ENCODE peak calls at places on chromosome 19, in five cellular contexts. U is mesenchymal stem cell, Q is thoracic aorta, X is right atrium auricular region, R is dorsolateral prefrontal cortex. Z is an unnamed sample.

GRCh38 chr19:55080121-55080914 is 4.6 kb downstream of the EPS8L1 start:
- DNase-seq in Q (no peak), R (no peak), U (peak), X (no peak), Z (no peak)

GRCh38 chr19:56111601-56112312 is 9.3 kb downstream of the ZNF787 start:
- DNase-seq in X (peak), U (no peak), R (no peak), Q (no peak), Z (no peak)

GRCh38 chr19:51948979-51949378 is 21.7 kb downstream of the ZNF613 start:
- DNase-seq in R (no peak), U (no peak), Q (no peak), X (peak), Z (no peak)

GRCh38 chr19:54439174-54439851 is 9.7 kb upstream of the LENG8 start:
- DNase-seq in U (peak), Q (no peak), R (peak), X (no peak), Z (no peak)

GRCh38 chr19:13756210-13756609 is 8.1 kb upstream of the MRI1 start:
- DNase-seq in U (no peak), Q (no peak), R (no peak), X (no peak), Z (no peak)

GRCh38 chr19:1599460-1599846 is 5.8 kb downstream of the UQCR11 start:
- DNase-seq in U (no peak), R (no peak), Q (no peak), X (no peak), Z (no peak)

GRCh38 chr19:40609561-40610395 is 8.6 kb downstream of the LTBP4 start:
- DNase-seq in U (peak), R (peak), Q (peak), X (peak), Z (peak)

GRCh38 chr19:13492128-13492527 is 14.2 kb downstream of the CACNA1A start:
- DNase-seq in R (no peak), Q (no peak), X (no peak), U (no peak), Z (no peak)

GRCh38 chr19:54451331-54451871 is 2.4 kb downstream of the LENG8 start:
- DNase-seq in U (peak), Q (no peak), R (no peak), X (no peak), Z (peak)

GRCh38 chr19:2337329-2337707 is 8.8 kb downstream of the SPPL2B start:
- DNase-seq in R (peak), X (no peak), U (peak), Q (no peak), Z (no peak)

GRCh38 chr19:3518231-3518630 is 12.1 kb downstream of the FZR1 start:
- DNase-seq in X (no peak), R (no peak), Q (no peak), U (no peak), Z (no peak)

GRCh38 chr19:29715695-29716581 is 877 bp upstream of the C19orf12 start:
- DNase-seq in U (peak), R (no peak), X (no peak), Q (no peak), Z (no peak)

GRCh38 chr19:20165971-20166592 is 932 bp upstream of the ZNF486 start:
- DNase-seq in Q (no peak), X (no peak), U (no peak), R (no peak), Z (no peak)

GRCh38 chr19:23305555-23305954 is 55.4 kb upstream of the ZNF724 start:
- DNase-seq in Q (no peak), R (no peak), X (no peak), U (no peak), Z (no peak)

GRCh38 chr19:1998712-1999708 is 16.5 kb downstream of the BTBD2 start:
- DNase-seq in U (no peak), Q (no peak), X (no peak), R (no peak), Z (no peak)

GRCh38 chr19:16070366-16070990 is 5.8 kb upstream of the TPM4 start:
- DNase-seq in X (peak), Q (peak), R (no peak), U (no peak), Z (no peak)

GRCh38 chr19:18329035-18329376 is 6.1 kb upstream of the LSM4 start:
- DNase-seq in R (no peak), X (no peak), U (no peak), Q (no peak), Z (no peak)

GRCh38 chr19:20787766-20788165 is 11.7 kb downstream of the ZNF66 start:
- DNase-seq in U (no peak), X (no peak), Q (no peak), R (no peak), Z (no peak)

GRCh38 chr19:45102481-45102880 is 9.5 kb downstream of the PPP1R37 start:
- DNase-seq in X (no peak), U (no peak), R (no peak), Q (no peak), Z (no peak)
- H3K4me3 ChIP-seq in X (no peak), U (no peak), R (no peak), Q (no peak), Z (no peak)

DNA sequence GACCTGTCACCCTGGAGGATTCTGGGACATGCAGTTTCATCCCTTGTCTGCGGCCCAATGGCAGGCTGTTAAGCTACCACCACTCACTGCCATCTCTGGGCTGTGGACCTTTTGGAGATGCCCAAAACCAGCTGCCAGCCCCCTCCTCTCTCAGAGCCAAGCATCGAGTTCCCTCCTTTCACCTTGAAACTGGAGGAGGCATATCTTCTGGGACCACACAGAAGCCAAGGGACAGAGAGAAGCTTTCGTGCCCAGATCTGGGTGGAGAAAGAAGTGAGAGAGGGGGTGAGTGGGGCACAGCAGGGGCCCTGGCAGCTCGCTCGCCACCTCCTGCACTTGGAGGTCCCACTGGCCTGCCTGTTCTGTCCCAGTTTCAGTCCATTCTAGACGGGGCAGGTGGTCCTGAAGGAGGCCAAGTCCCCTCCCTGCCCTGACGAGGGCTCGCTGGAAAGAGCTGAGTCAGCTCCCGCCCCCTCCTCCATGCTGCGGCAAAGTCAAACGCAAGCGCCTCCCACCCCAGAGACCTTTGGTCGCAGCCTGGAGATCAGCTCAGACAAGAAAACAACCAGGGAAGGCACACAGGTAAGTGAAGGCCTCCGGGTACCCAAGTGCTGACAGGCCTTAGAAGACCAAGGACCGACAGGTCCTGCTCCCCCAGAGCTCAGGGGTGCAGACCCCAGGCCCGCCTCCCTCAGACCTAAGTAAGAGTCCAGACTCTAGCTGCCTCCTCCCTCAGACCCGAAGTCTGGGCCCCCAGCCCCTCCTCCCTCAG is 3.8 kb downstream of the BCAT2 start:
- DNase-seq in X (no peak), R (no peak), Q (no peak), U (peak), Z (no peak)
- H3K27ac ChIP-seq in X (no peak), R (peak), Q (no peak), U (no peak), Z (no peak)

GRCh38 chr19:5806133-5806489 is 1.2 kb downstream of the NRTN start:
- DNase-seq in R (no peak), X (no peak), U (no peak), Q (no peak), Z (no peak)

GRCh38 chr19:5803752-5804515 is 933 bp upstream of the NRTN start:
- DNase-seq in X (peak), U (peak), R (no peak), Q (no peak), Z (peak)

GRCh38 chr19:5806905-5807304 is 2.0 kb downstream of the NRTN start:
- DNase-seq in R (no peak), Q (no peak), X (no peak), U (no peak), Z (no peak)

GRCh38 chr19:5804516-5805464 is at the start of gene NRTN:
- DNase-seq in X (no peak), U (no peak), R (no peak), Q (no peak), Z (peak)

GRCh38 chr19:5805465-5806132 is 732 bp downstream of the NRTN start:
- DNase-seq in R (no peak), X (peak), Q (no peak), U (peak), Z (peak)
- H3K4me3 ChIP-seq in R (no peak), X (peak), Q (no peak), U (peak), Z (peak)

DNA sequence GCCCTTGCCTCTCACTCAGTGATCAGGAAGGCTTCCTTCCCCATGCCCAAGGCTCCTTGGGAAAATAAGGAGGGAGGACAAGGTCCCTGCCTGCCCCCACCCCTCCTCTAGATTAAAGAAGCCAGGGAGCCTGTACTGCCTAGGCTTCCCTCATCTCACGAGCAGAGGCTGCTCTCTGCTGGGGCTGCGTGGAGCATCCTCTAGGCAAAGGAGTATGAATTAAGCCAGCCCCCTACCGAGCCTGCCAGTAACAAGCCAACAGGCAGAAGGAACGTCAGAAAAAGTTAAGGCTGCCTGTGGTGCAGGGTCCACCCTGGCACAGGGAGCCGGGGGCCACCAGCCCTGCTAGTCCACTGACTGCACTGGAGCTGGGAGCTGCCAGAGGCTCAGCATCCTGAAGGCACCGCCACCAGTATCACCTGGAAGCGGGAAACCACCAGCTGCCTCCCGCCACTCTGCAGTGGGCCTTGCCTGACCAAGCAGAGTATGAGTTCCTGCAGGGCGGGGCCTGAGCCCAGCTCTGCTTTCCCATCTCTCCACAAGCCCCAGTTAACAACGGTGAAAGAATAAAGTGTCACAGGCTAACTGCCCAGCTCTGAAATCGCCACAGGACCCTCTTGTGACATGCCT is 6.8 kb downstream of the NAPA start:
- DNase-seq in R (no peak), Q (no peak), U (no peak), X (no peak), Z (no peak)
- H3K27ac ChIP-seq in R (peak), Q (peak), U (no peak), X (peak), Z (no peak)

DNA sequence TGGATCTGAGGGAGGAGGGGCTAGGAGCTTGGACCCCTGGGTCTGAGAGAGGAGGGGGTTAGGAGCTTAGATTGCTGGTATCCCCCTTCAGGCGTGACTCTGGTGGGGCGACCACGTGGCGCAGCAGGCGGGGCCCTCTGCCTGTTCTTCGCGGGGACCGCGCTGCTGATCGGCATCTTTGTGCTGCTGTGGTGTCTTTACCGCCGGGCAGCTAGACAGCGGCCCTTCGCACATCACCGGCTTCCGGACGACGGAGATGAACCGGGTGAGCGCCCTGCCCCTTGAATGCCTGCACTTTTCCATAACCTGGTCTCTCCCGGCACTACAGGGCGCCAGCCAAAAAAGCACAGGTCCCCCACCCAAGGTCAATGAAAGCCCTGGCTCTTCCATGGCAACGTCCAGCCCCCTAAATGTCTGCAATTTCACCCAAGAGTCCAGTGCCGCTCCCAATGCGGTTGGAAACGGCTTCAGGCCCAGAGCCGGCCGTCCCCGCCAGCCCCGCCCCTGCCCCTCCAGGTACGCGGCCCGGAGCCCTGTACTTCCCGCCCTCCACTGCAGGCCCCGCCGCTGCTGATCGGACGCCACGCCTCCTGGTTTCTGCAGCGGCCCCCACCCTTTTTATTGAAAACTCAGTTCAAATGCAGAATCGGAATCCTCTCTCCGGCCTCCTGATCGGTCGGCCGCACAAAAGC is 2.8 kb downstream of the GFY start:
- DNase-seq in R (no peak), Q (no peak), U (no peak), X (no peak), Z (no peak)
- H3K4me3 ChIP-seq in R (peak), Q (peak), U (no peak), X (no peak), Z (no peak)

DNA sequence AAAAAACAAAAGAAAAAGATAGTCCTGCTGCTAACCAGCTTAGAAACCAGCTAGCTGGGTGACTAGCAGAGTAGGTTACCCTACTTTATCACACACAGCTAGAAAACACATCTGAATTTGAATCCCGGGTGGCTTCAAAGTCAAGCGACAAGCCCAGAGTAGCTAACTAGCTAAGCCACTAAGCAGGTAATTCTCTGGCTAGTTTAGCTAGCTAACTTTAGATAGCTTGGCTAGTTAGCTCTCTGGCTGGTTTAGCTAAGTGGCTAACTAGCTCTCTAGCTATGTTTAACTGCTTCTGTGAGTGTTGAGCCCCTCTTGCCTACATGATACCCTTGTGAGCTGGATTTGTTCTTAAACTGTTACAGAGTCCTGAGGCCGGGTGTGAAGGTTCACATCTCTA is 12.4 kb downstream of the MYH14 start:
- DNase-seq in X (no peak), U (no peak), R (no peak), Q (no peak), Z (no peak)
- H3K27ac ChIP-seq in X (no peak), U (no peak), R (no peak), Q (no peak), Z (no peak)

GRCh38 chr19:17088552-17088951 is 13.0 kb downstream of the MYO9B start:
- DNase-seq in Q (no peak), X (no peak), R (no peak), U (peak), Z (peak)

GRCh38 chr19:17089238-17089637 is 13.7 kb downstream of the MYO9B start:
- DNase-seq in U (peak), X (no peak), R (no peak), Q (no peak), Z (peak)

GRCh38 chr19:17086129-17086528 is 10.6 kb downstream of the MYO9B start:
- DNase-seq in X (no peak), Q (no peak), R (peak), U (no peak), Z (no peak)

GRCh38 chr19:17090501-17091074 is 15.0 kb downstream of the MYO9B start:
- DNase-seq in U (peak), Q (no peak), X (no peak), R (no peak), Z (no peak)

DNA sequence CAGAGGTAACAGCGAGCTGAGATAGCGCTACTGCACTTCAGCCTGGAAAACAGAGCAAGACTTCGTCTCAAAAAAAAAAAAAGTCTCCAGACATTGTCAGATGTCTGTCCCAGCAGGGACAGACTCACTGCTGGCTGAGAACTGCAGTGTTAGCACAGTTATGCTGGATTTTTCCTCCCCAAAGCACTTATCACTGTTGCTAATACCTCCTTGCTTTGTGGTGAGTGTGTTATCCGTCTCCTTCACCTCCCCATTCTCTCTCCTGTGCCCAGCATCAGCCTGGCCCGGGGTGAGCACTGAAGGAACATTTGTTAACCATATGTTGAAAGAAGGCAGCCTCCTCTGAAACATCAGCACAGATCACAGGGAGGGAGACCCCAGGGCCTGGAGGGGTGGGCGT is 11.2 kb downstream of the MYO9B start:
- DNase-seq in U (no peak), Q (no peak), X (no peak), R (no peak), Z (no peak)
- H3K4me3 ChIP-seq in U (no peak), Q (no peak), X (no peak), R (no peak), Z (no peak)